ENCODE peak calls at places on chromosome 13, in eight cellular contexts. One of them, this sample, is unnamed.

GRCh38 chr13:112725346-112726017 is 35.6 kb downstream of the ATP11A start:
- DNase-seq in activated naive CD4-positive, alpha-beta T cell treated with anti-CD3 and anti-CD28 coated beads, Interleukin-2, amount 50 U/mL, for 16 hours: no peak
- DNase-seq in M059J: peak
- DNase-seq in D341Med: no peak
- DNase-seq in CD8-positive, alpha-beta memory T cell: no peak
- DNase-seq in thoracic aorta: no peak
- DNase-seq in non-pigmented ciliary epithelial cell: no peak
- DNase-seq in CD8-positive, alpha-beta T cell: no peak
- DNase-seq in this sample: no peak

GRCh38 chr13:27349458-27349857 is 75.0 kb upstream of the GTF3A start:
- DNase-seq in activated naive CD4-positive, alpha-beta T cell treated with anti-CD3 and anti-CD28 coated beads, Interleukin-2, amount 50 U/mL, for 16 hours: no peak
- DNase-seq in M059J: peak
- DNase-seq in D341Med: no peak
- DNase-seq in CD8-positive, alpha-beta memory T cell: no peak
- DNase-seq in thoracic aorta: no peak
- DNase-seq in non-pigmented ciliary epithelial cell: no peak
- DNase-seq in CD8-positive, alpha-beta T cell: no peak
- DNase-seq in this sample: no peak

GRCh38 chr13:109036091-109036490 is 406.7 kb downstream of the MYO16 start:
- DNase-seq in activated naive CD4-positive, alpha-beta T cell treated with anti-CD3 and anti-CD28 coated beads, Interleukin-2, amount 50 U/mL, for 16 hours: no peak
- DNase-seq in M059J: peak
- DNase-seq in D341Med: no peak
- DNase-seq in CD8-positive, alpha-beta memory T cell: no peak
- DNase-seq in thoracic aorta: no peak
- DNase-seq in non-pigmented ciliary epithelial cell: no peak
- DNase-seq in CD8-positive, alpha-beta T cell: no peak
- DNase-seq in this sample: no peak

GRCh38 chr13:22486490-22486889 is 694.3 kb upstream of the SGCG start:
- DNase-seq in activated naive CD4-positive, alpha-beta T cell treated with anti-CD3 and anti-CD28 coated beads, Interleukin-2, amount 50 U/mL, for 16 hours: no peak
- DNase-seq in M059J: no peak
- DNase-seq in D341Med: no peak
- DNase-seq in CD8-positive, alpha-beta memory T cell: no peak
- DNase-seq in thoracic aorta: no peak
- DNase-seq in non-pigmented ciliary epithelial cell: no peak
- DNase-seq in CD8-positive, alpha-beta T cell: no peak
- DNase-seq in this sample: no peak

GRCh38 chr13:29948791-29949190 is 98.4 kb upstream of the UBL3 start:
- DNase-seq in activated naive CD4-positive, alpha-beta T cell treated with anti-CD3 and anti-CD28 coated beads, Interleukin-2, amount 50 U/mL, for 16 hours: no peak
- DNase-seq in M059J: no peak
- DNase-seq in D341Med: no peak
- DNase-seq in CD8-positive, alpha-beta memory T cell: no peak
- DNase-seq in thoracic aorta: no peak
- DNase-seq in non-pigmented ciliary epithelial cell: no peak
- DNase-seq in CD8-positive, alpha-beta T cell: no peak
- DNase-seq in this sample: no peak

GRCh38 chr13:44904982-44905381 is 84.3 kb downstream of the NUFIP1 start:
- DNase-seq in activated naive CD4-positive, alpha-beta T cell treated with anti-CD3 and anti-CD28 coated beads, Interleukin-2, amount 50 U/mL, for 16 hours: no peak
- DNase-seq in M059J: peak
- DNase-seq in D341Med: no peak
- DNase-seq in CD8-positive, alpha-beta memory T cell: no peak
- DNase-seq in thoracic aorta: peak
- DNase-seq in non-pigmented ciliary epithelial cell: peak
- DNase-seq in CD8-positive, alpha-beta T cell: no peak
- DNase-seq in this sample: no peak

GRCh38 chr13:33285420-33286124 is at the start of gene STARD13:
- DNase-seq in activated naive CD4-positive, alpha-beta T cell treated with anti-CD3 and anti-CD28 coated beads, Interleukin-2, amount 50 U/mL, for 16 hours: no peak
- DNase-seq in M059J: peak
- DNase-seq in D341Med: peak
- DNase-seq in CD8-positive, alpha-beta memory T cell: no peak
- DNase-seq in thoracic aorta: peak
- DNase-seq in non-pigmented ciliary epithelial cell: peak
- DNase-seq in CD8-positive, alpha-beta T cell: no peak
- DNase-seq in this sample: no peak

GRCh38 chr13:24985102-24985501 is 110.8 kb upstream of the PABPC3 start:
- DNase-seq in activated naive CD4-positive, alpha-beta T cell treated with anti-CD3 and anti-CD28 coated beads, Interleukin-2, amount 50 U/mL, for 16 hours: no peak
- DNase-seq in M059J: no peak
- DNase-seq in D341Med: no peak
- DNase-seq in CD8-positive, alpha-beta memory T cell: no peak
- DNase-seq in thoracic aorta: no peak
- DNase-seq in non-pigmented ciliary epithelial cell: no peak
- DNase-seq in CD8-positive, alpha-beta T cell: no peak
- DNase-seq in this sample: no peak

GRCh38 chr13:104008571-104009435 is 942.6 kb upstream of the SLC10A2 start:
- DNase-seq in activated naive CD4-positive, alpha-beta T cell treated with anti-CD3 and anti-CD28 coated beads, Interleukin-2, amount 50 U/mL, for 16 hours: no peak
- DNase-seq in M059J: peak
- DNase-seq in D341Med: no peak
- DNase-seq in CD8-positive, alpha-beta memory T cell: no peak
- DNase-seq in thoracic aorta: no peak
- DNase-seq in non-pigmented ciliary epithelial cell: peak
- DNase-seq in CD8-positive, alpha-beta T cell: no peak
- DNase-seq in this sample: no peak

GRCh38 chr13:48346583-48346982 is 43.0 kb downstream of the RB1 start:
- DNase-seq in activated naive CD4-positive, alpha-beta T cell treated with anti-CD3 and anti-CD28 coated beads, Interleukin-2, amount 50 U/mL, for 16 hours: no peak
- DNase-seq in M059J: no peak
- DNase-seq in D341Med: no peak
- DNase-seq in CD8-positive, alpha-beta memory T cell: no peak
- DNase-seq in thoracic aorta: no peak
- DNase-seq in non-pigmented ciliary epithelial cell: no peak
- DNase-seq in CD8-positive, alpha-beta T cell: no peak
- DNase-seq in this sample: no peak

GRCh38 chr13:51105046-51105445 is 6.0 kb downstream of the C13orf42 start:
- DNase-seq in activated naive CD4-positive, alpha-beta T cell treated with anti-CD3 and anti-CD28 coated beads, Interleukin-2, amount 50 U/mL, for 16 hours: no peak
- DNase-seq in M059J: no peak
- DNase-seq in D341Med: no peak
- DNase-seq in CD8-positive, alpha-beta memory T cell: no peak
- DNase-seq in thoracic aorta: no peak
- DNase-seq in non-pigmented ciliary epithelial cell: no peak
- DNase-seq in CD8-positive, alpha-beta T cell: no peak
- DNase-seq in this sample: no peak

GRCh38 chr13:44306401-44307192 is 67.0 kb upstream of the SERP2 start:
- DNase-seq in activated naive CD4-positive, alpha-beta T cell treated with anti-CD3 and anti-CD28 coated beads, Interleukin-2, amount 50 U/mL, for 16 hours: no peak
- DNase-seq in M059J: peak
- DNase-seq in D341Med: no peak
- DNase-seq in CD8-positive, alpha-beta memory T cell: no peak
- DNase-seq in thoracic aorta: no peak
- DNase-seq in non-pigmented ciliary epithelial cell: peak
- DNase-seq in CD8-positive, alpha-beta T cell: no peak
- DNase-seq in this sample: no peak

GRCh38 chr13:48050550-48050949 is 13.0 kb downstream of the NUDT15 start:
- DNase-seq in activated naive CD4-positive, alpha-beta T cell treated with anti-CD3 and anti-CD28 coated beads, Interleukin-2, amount 50 U/mL, for 16 hours: no peak
- DNase-seq in M059J: no peak
- DNase-seq in D341Med: no peak
- DNase-seq in CD8-positive, alpha-beta memory T cell: no peak
- DNase-seq in thoracic aorta: no peak
- DNase-seq in non-pigmented ciliary epithelial cell: no peak
- DNase-seq in CD8-positive, alpha-beta T cell: no peak
- DNase-seq in this sample: no peak

GRCh38 chr13:33931397-33931987 is 113.5 kb downstream of the RFC3 start:
- DNase-seq in activated naive CD4-positive, alpha-beta T cell treated with anti-CD3 and anti-CD28 coated beads, Interleukin-2, amount 50 U/mL, for 16 hours: no peak
- DNase-seq in M059J: peak
- DNase-seq in D341Med: peak
- DNase-seq in CD8-positive, alpha-beta memory T cell: no peak
- DNase-seq in thoracic aorta: no peak
- DNase-seq in non-pigmented ciliary epithelial cell: no peak
- DNase-seq in CD8-positive, alpha-beta T cell: no peak
- DNase-seq in this sample: no peak

GRCh38 chr13:46593403-46593802 is 40.4 kb downstream of the LRCH1 start:
- DNase-seq in activated naive CD4-positive, alpha-beta T cell treated with anti-CD3 and anti-CD28 coated beads, Interleukin-2, amount 50 U/mL, for 16 hours: peak
- DNase-seq in M059J: no peak
- DNase-seq in D341Med: no peak
- DNase-seq in CD8-positive, alpha-beta memory T cell: no peak
- DNase-seq in thoracic aorta: no peak
- DNase-seq in non-pigmented ciliary epithelial cell: no peak
- DNase-seq in CD8-positive, alpha-beta T cell: peak
- DNase-seq in this sample: no peak

GRCh38 chr13:110757296-110757695 is 43.8 kb downstream of the ING1 start:
- DNase-seq in activated naive CD4-positive, alpha-beta T cell treated with anti-CD3 and anti-CD28 coated beads, Interleukin-2, amount 50 U/mL, for 16 hours: no peak
- DNase-seq in M059J: no peak
- DNase-seq in D341Med: no peak
- DNase-seq in CD8-positive, alpha-beta memory T cell: no peak
- DNase-seq in thoracic aorta: no peak
- DNase-seq in non-pigmented ciliary epithelial cell: no peak
- DNase-seq in CD8-positive, alpha-beta T cell: no peak
- DNase-seq in this sample: no peak

GRCh38 chr13:58619396-58620113 is 988.0 kb downstream of the PCDH17 start:
- DNase-seq in activated naive CD4-positive, alpha-beta T cell treated with anti-CD3 and anti-CD28 coated beads, Interleukin-2, amount 50 U/mL, for 16 hours: no peak
- DNase-seq in M059J: peak
- DNase-seq in D341Med: peak
- DNase-seq in CD8-positive, alpha-beta memory T cell: no peak
- DNase-seq in thoracic aorta: no peak
- DNase-seq in non-pigmented ciliary epithelial cell: no peak
- DNase-seq in CD8-positive, alpha-beta T cell: no peak
- DNase-seq in this sample: no peak

GRCh38 chr13:40480915-40481525 is 185.4 kb downstream of the FOXO1 start:
- DNase-seq in activated naive CD4-positive, alpha-beta T cell treated with anti-CD3 and anti-CD28 coated beads, Interleukin-2, amount 50 U/mL, for 16 hours: no peak
- DNase-seq in M059J: no peak
- DNase-seq in D341Med: no peak
- DNase-seq in CD8-positive, alpha-beta memory T cell: no peak
- DNase-seq in thoracic aorta: no peak
- DNase-seq in non-pigmented ciliary epithelial cell: no peak
- DNase-seq in CD8-positive, alpha-beta T cell: no peak
- DNase-seq in this sample: no peak

GRCh38 chr13:59024434-59024833 is 1139.3 kb downstream of the DIAPH3 start:
- DNase-seq in activated naive CD4-positive, alpha-beta T cell treated with anti-CD3 and anti-CD28 coated beads, Interleukin-2, amount 50 U/mL, for 16 hours: no peak
- DNase-seq in M059J: no peak
- DNase-seq in D341Med: no peak
- DNase-seq in CD8-positive, alpha-beta memory T cell: no peak
- DNase-seq in thoracic aorta: no peak
- DNase-seq in non-pigmented ciliary epithelial cell: no peak
- DNase-seq in CD8-positive, alpha-beta T cell: no peak
- DNase-seq in this sample: no peak

GRCh38 chr13:51271528-51272070 is 49.4 kb downstream of the FAM124A start:
- DNase-seq in activated naive CD4-positive, alpha-beta T cell treated with anti-CD3 and anti-CD28 coated beads, Interleukin-2, amount 50 U/mL, for 16 hours: no peak
- DNase-seq in M059J: no peak
- DNase-seq in D341Med: no peak
- DNase-seq in CD8-positive, alpha-beta memory T cell: no peak
- DNase-seq in thoracic aorta: no peak
- DNase-seq in non-pigmented ciliary epithelial cell: no peak
- DNase-seq in CD8-positive, alpha-beta T cell: no peak
- DNase-seq in this sample: no peak

GRCh38 chr13:113629814-113630213 is 28.2 kb downstream of the ATP4B start:
- DNase-seq in activated naive CD4-positive, alpha-beta T cell treated with anti-CD3 and anti-CD28 coated beads, Interleukin-2, amount 50 U/mL, for 16 hours: no peak
- DNase-seq in M059J: no peak
- DNase-seq in D341Med: no peak
- DNase-seq in CD8-positive, alpha-beta memory T cell: no peak
- DNase-seq in thoracic aorta: no peak
- DNase-seq in non-pigmented ciliary epithelial cell: no peak
- DNase-seq in CD8-positive, alpha-beta T cell: no peak
- DNase-seq in this sample: no peak

GRCh38 chr13:45108716-45109706 is 11.3 kb upstream of the GTF2F2 start:
- DNase-seq in activated naive CD4-positive, alpha-beta T cell treated with anti-CD3 and anti-CD28 coated beads, Interleukin-2, amount 50 U/mL, for 16 hours: peak
- DNase-seq in M059J: peak
- DNase-seq in D341Med: no peak
- DNase-seq in CD8-positive, alpha-beta memory T cell: no peak
- DNase-seq in thoracic aorta: no peak
- DNase-seq in non-pigmented ciliary epithelial cell: no peak
- DNase-seq in CD8-positive, alpha-beta T cell: no peak
- DNase-seq in this sample: no peak

GRCh38 chr13:38688674-38689073 is 1.8 kb downstream of the FREM2 start:
- DNase-seq in activated naive CD4-positive, alpha-beta T cell treated with anti-CD3 and anti-CD28 coated beads, Interleukin-2, amount 50 U/mL, for 16 hours: no peak
- DNase-seq in M059J: no peak
- DNase-seq in D341Med: no peak
- DNase-seq in CD8-positive, alpha-beta memory T cell: no peak
- DNase-seq in thoracic aorta: no peak
- DNase-seq in non-pigmented ciliary epithelial cell: no peak
- DNase-seq in CD8-positive, alpha-beta T cell: no peak
- DNase-seq in this sample: no peak

GRCh38 chr13:97392020-97392419 is 41.9 kb upstream of the RAP2A start:
- DNase-seq in activated naive CD4-positive, alpha-beta T cell treated with anti-CD3 and anti-CD28 coated beads, Interleukin-2, amount 50 U/mL, for 16 hours: no peak
- DNase-seq in M059J: no peak
- DNase-seq in D341Med: no peak
- DNase-seq in CD8-positive, alpha-beta memory T cell: no peak
- DNase-seq in thoracic aorta: no peak
- DNase-seq in non-pigmented ciliary epithelial cell: no peak
- DNase-seq in CD8-positive, alpha-beta T cell: no peak
- DNase-seq in this sample: no peak

GRCh38 chr13:111247552-111247951 is 72.9 kb upstream of the TEX29 start:
- DNase-seq in activated naive CD4-positive, alpha-beta T cell treated with anti-CD3 and anti-CD28 coated beads, Interleukin-2, amount 50 U/mL, for 16 hours: no peak
- DNase-seq in M059J: no peak
- DNase-seq in D341Med: no peak
- DNase-seq in CD8-positive, alpha-beta memory T cell: no peak
- DNase-seq in thoracic aorta: no peak
- DNase-seq in non-pigmented ciliary epithelial cell: no peak
- DNase-seq in CD8-positive, alpha-beta T cell: no peak
- DNase-seq in this sample: no peak

GRCh38 chr13:44967656-44968451 is 21.4 kb downstream of the NUFIP1 start:
- DNase-seq in activated naive CD4-positive, alpha-beta T cell treated with anti-CD3 and anti-CD28 coated beads, Interleukin-2, amount 50 U/mL, for 16 hours: no peak
- DNase-seq in M059J: peak
- DNase-seq in D341Med: no peak
- DNase-seq in CD8-positive, alpha-beta memory T cell: no peak
- DNase-seq in thoracic aorta: no peak
- DNase-seq in non-pigmented ciliary epithelial cell: no peak
- DNase-seq in CD8-positive, alpha-beta T cell: no peak
- DNase-seq in this sample: no peak